ENCODE peak calls at places on chromosomes 4 and X, in ten cellular contexts. W is fibroblast of lung, V is suprapubic skin, B is fibroblast of mammary gland, X is GM12865, E is hepatocyte, T is GM23338, K is fibroblast of pulmonary artery, L is fibroblast of the aortic adventitia, O is endodermal cell. A is an unnamed sample.

GRCh38 chrX:65635371-65635770 is 32.1 kb upstream of the MSN start:
- DNase-seq in E (no peak), T (no peak), X (no peak), O (no peak), L (peak), B (no peak), W (peak), V (no peak), K (peak), A (no peak)

GRCh38 chrX:30865020-30865419 is 24.0 kb downstream of the TAB3 start:
- DNase-seq in K (peak), X (peak), L (no peak), V (no peak), E (peak), O (peak), T (peak), B (no peak), W (no peak), A (no peak)

GRCh38 chr4:122917731-122918130 is 4.7 kb downstream of the NUDT6 start:
- DNase-seq in K (peak), L (peak), W (peak), O (no peak), X (no peak), V (no peak), B (no peak), T (no peak), E (no peak), A (no peak)

GRCh38 chrX:87299563-87300160 is 217.9 kb upstream of the KLHL4 start:
- DNase-seq in V (no peak), K (peak), E (peak), X (peak), B (peak), O (no peak), W (peak), L (peak), T (peak), A (no peak)

GRCh38 chr4:87150498-87151261 is 69.7 kb downstream of the KLHL8 start:
- DNase-seq in X (peak), T (peak), O (peak), L (peak), B (peak), W (peak), K (peak), E (peak), V (no peak), A (no peak)

GRCh38 chrX:57752866-57753265 is 72.8 kb upstream of the NLRP2B start:
- DNase-seq in L (no peak), O (peak), B (no peak), E (no peak), K (no peak), X (no peak), V (no peak), T (peak), W (no peak), A (no peak)

GRCh38 chrX:24369816-24370215 is 9.4 kb downstream of the SUPT20HL1 start:
- DNase-seq in K (no peak), O (peak), E (no peak), T (peak), X (no peak), V (no peak), B (no peak), L (no peak), W (no peak), A (no peak)

GRCh38 chr4:149426461-149426860 is 389.2 kb downstream of the IQCM start:
- DNase-seq in T (no peak), X (no peak), W (peak), L (peak), K (peak), O (no peak), E (no peak), V (no peak), B (peak), A (no peak)

GRCh38 chrX:47446431-47446830 is 36.6 kb downstream of the ZNF41 start:
- DNase-seq in K (no peak), O (no peak), X (no peak), B (no peak), L (no peak), W (no peak), V (no peak), T (peak), E (no peak), A (no peak)

GRCh38 chr4:87317527-87317926 is 5.2 kb downstream of the HSD17B13 start:
- DNase-seq in V (no peak), T (no peak), L (peak), X (peak), O (no peak), B (peak), W (peak), E (peak), K (peak), A (no peak)

GRCh38 chr4:6201580-6202091 is 1.3 kb upstream of the JAKMIP1 start:
- DNase-seq in K (no peak), W (no peak), L (no peak), T (no peak), O (no peak), X (peak), E (no peak), V (no peak), B (no peak), A (no peak)

GRCh38 chrX:130014770-130015169 is 32.3 kb downstream of the BCORL1 start:
- DNase-seq in E (no peak), K (no peak), X (no peak), V (no peak), B (no peak), T (no peak), L (no peak), W (no peak), O (no peak), A (no peak)

GRCh38 chrX:74535211-74535621 is 79.2 kb downstream of the RLIM start:
- DNase-seq in V (no peak), B (peak), W (peak), O (peak), E (peak), L (peak), K (peak), T (peak), X (peak), A (no peak)

GRCh38 chrX:119817130-119817690 is 25.8 kb upstream of the RPL39 start:
- DNase-seq in O (no peak), L (peak), W (peak), E (no peak), T (no peak), B (peak), X (no peak), V (no peak), K (no peak), A (no peak)

GRCh38 chr4:27678027-27678426 is 817.4 kb downstream of the STIM2 start:
- DNase-seq in X (no peak), W (no peak), V (no peak), B (no peak), T (no peak), O (no peak), K (no peak), E (no peak), L (no peak), A (no peak)

GRCh38 chr4:145302725-145303124 is 122.3 kb upstream of the OTUD4 start:
- DNase-seq in V (no peak), W (no peak), O (no peak), K (no peak), E (no peak), L (no peak), T (no peak), B (no peak), X (no peak), A (no peak)

DNA sequence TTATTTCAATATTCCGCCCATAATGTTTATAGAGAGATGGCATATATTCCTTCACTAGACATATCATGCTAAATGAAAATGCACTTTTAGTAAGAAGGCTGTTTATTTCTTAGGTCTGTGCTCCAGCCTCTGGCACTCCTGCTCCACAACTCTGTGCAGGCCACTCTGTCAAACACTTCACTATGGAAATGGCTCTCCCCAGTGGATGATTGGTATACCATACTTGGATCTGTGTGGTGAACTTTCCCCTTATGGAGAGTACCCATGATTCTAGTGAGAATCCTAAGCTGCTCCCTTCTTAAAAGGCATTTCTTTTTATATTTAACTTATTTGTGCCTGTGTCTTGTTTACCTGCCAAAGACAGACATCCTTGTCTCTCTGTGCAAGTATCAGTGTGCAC is 480.1 kb upstream of the GALNT7 start:
- DNase-seq in B (no peak), K (no peak), E (no peak), V (no peak), W (no peak), L (no peak), T (no peak), X (no peak), O (no peak), A (no peak)
- TF ChIP-seq CTCF in B (no peak), K (no peak), E (no peak), V (no peak), W (no peak), L (no peak), T (peak), X (no peak), O (no peak), A (peak)

DNA sequence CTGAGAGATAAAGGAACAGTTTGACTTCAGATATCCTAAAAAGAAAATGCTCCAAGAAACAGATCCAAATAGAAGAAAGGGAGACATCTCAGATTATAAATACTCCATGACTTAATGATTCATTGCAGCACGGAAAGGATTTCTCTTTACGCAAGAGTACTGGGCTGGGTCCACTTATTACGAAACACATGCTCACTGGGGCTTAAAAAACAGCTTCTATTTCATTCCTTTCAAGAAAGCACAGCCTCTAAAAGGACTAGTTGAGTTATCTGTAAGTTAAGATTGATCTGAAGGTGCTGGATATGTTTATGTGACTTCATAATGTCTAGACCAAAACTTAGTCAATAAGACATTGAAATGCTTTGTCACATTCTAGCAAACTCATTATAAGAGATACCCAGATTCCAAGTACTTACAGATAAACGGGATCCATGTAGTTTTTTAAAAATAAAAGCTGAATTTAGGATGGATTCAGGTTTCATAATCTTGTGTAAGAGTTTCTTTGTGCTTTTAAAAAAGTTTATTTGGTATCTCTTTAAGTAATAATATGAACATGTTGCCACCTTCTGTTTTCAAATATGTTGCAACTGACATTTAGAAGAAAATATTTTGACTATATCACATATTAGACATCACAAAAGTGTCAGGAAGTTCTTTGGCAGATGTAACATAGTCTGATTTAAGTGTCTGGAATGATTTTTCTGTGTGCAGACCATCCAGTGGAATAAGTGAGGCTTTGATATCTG is 109.5 kb upstream of the MYOZ2 start:
- DNase-seq in O (no peak), W (peak), B (peak), X (no peak), K (peak), T (no peak), V (no peak), E (peak), L (peak), A (no peak)
- TF ChIP-seq CTCF in O (no peak), W (no peak), B (no peak), X (no peak), K (no peak), T (no peak), V (no peak), E (no peak), L (no peak), A (peak)

GRCh38 chrX:127459784-127460183 is 592.4 kb downstream of the ACTRT1 start:
- DNase-seq in V (no peak), K (no peak), T (peak), B (no peak), O (peak), X (no peak), W (no peak), E (no peak), L (no peak), A (no peak)
- TF ChIP-seq CTCF in V (no peak), K (no peak), T (peak), B (no peak), O (peak), X (no peak), W (no peak), E (no peak), L (no peak), A (no peak)

DNA sequence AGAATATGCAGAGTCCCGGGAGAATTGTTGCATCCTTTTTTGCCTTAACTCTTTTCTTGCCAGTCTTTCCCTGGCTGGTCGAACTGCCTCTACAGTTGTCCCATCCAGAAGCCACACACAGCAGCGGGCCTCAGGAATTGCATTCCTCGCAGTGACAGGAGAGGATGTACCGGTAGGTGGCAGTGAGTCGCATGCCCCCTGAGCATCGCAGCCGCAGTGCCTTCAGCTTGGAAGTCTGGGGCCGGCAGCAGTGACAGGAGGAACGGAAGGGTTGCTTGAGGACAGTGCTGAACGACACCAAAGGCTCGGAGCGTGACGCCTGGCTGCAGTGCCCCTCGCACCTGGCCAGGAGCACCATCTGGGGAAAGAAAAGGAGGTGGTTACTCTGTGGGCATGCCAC is 23.5 kb downstream of the NDP start:
- DNase-seq in V (no peak), K (no peak), O (peak), W (no peak), X (peak), L (no peak), B (no peak), T (peak), E (peak), A (no peak)
- TF ChIP-seq CTCF in V (peak), K (peak), O (peak), W (no peak), X (peak), L (peak), B (peak), T (peak), E (peak), A (peak)

DNA sequence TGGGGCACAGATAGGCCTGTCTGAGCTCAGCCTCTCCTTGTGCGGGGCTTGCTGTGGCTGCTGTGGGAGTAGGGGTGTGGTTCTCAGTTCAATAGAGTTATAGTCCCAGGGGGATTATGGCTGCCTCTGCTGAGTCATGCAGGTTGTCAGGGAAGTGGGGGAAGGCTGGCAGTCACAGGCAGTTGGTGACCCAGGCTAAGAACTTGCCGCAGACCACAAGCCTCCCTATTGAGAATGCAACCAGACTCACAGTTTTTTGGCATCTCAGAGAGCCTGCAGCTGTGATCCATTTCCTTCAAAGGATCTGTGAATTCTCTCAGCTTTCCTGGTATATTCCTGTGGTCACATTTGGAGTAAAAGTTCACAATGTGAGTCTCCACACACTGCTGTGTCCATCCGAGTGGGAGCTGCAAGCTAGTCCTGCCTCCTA is 364.9 kb downstream of the ZNF674 start:
- DNase-seq in T (no peak), K (peak), E (no peak), O (peak), L (peak), V (no peak), W (peak), X (peak), B (peak), A (no peak)
- TF ChIP-seq CTCF in T (no peak), K (no peak), E (no peak), O (no peak), L (no peak), V (no peak), W (no peak), X (no peak), B (peak), A (peak)